ENCODE peak calls at places on chromosomes 7 and 10, in ten cellular contexts. F, H, D, S, L, Z, E, P, V and M are unnamed samples.

GRCh38 chr10:72229261-72230251 is 13.5 kb upstream of the ASCC1 start:
- DNase-seq in P (no peak), D (no peak), F (no peak), V (no peak), S (no peak), L (no peak), Z (no peak), H (no peak), E (no peak), M (no peak)

GRCh38 chr7:57646219-57646900 is 196.4 kb downstream of the ZNF716 start:
- DNase-seq in Z (no peak), V (no peak), H (no peak), L (no peak), E (no peak), S (no peak), D (no peak), F (no peak), P (no peak), M (no peak)

GRCh38 chr7:43568529-43568928 is 14.4 kb upstream of the STK17A start:
- DNase-seq in D (no peak), H (peak; percentile 93), F (peak; percentile 27), L (no peak), Z (no peak), V (no peak), E (no peak), P (no peak), S (no peak), M (no peak)

GRCh38 chr7:148982596-148983219 is 45.6 kb downstream of the PDIA4 start:
- DNase-seq in L (no peak), V (no peak), H (peak; percentile 18), S (no peak), Z (no peak), P (no peak), F (peak; percentile 21), D (peak; percentile 29), E (no peak), M (no peak)

GRCh38 chr10:490891-491571 is 198.4 kb downstream of the DIP2C start:
- DNase-seq in S (no peak), P (no peak), L (peak; percentile 62), V (peak; percentile 19), D (no peak), F (peak; percentile 49), Z (no peak), H (no peak), E (no peak), M (no peak)

GRCh38 chr10:124736491-124737136 is 7.6 kb downstream of the FAM53B start:
- DNase-seq in E (no peak), F (no peak), V (no peak), H (peak; percentile 5), S (no peak), D (peak; percentile 59), Z (no peak), P (peak; percentile 56), L (peak; percentile 86), M (no peak)

GRCh38 chr7:65264258-65264657 is 109.4 kb upstream of the ZNF92 start:
- DNase-seq in V (no peak), H (no peak), P (no peak), F (no peak), D (no peak), L (no peak), Z (no peak), S (no peak), E (no peak), M (no peak)

GRCh38 chr7:151398446-151399304 is 11.2 kb downstream of the WDR86 start:
- DNase-seq in Z (no peak), E (no peak), H (no peak), F (no peak), L (no peak), D (no peak), P (no peak), V (no peak), S (no peak), M (no peak)

GRCh38 chr7:6531492-6532279 is 19.6 kb downstream of the GRID2IP start:
- DNase-seq in L (no peak), Z (no peak), S (no peak), H (no peak), D (no peak), F (no peak), E (no peak), V (no peak), P (no peak), M (no peak)

DNA sequence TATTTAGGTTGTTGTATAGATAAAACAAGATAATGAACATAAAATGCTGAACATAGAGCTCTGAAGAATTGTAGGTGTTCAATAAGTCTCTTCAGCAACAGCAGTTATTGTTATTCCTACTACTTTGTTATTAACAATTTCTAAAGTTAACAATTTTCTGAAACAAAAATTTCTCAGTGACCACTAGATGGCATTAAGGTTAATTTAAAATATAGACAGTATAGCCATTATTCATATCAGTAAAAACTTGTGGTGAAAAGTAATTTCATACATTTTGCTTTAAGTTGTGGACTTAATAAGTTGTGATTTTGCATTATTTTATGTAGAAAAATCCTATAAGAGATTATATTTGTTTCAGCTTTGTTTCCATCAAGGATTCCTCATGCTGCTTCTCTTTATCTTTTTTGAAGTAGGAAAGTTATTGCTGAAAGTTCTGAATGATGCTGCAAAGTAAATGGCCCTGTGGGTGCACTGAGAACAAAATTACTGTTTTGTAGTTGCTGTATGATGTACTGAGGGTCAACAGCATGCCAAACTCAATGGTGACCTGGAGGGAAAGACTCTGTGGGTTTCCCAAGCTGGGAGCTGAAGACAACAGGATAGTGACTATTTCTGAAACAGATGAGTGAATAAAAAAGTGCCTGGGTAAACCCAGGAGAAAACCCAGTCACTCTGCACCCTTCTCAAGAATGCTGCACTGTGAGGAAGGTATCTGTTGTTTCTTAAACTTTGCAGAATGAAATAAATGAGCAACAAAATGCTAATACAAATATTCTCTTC is 253.6 kb downstream of the KIF20B start:
- DNase-seq in S (no peak), D (no peak), V (no peak), H (peak; percentile 45), F (no peak), E (no peak), P (no peak), L (no peak), Z (no peak), M (peak; percentile 31)
- TF ChIP-seq CTCF in S (no peak), D (no peak), V (peak; percentile 62), H (peak; percentile 60), F (peak; percentile 74), E (peak; percentile 0), P (peak; percentile 29), L (no peak), Z (no peak), M (peak; percentile 39)

GRCh38 chr7:41401833-41402232 is 301.1 kb downstream of the INHBA start:
- DNase-seq in V (no peak), F (no peak), S (no peak), Z (no peak), E (no peak), P (no peak), L (no peak), H (no peak), D (no peak), M (no peak)
- TF ChIP-seq CTCF in V (no peak), F (no peak), S (no peak), Z (no peak), E (no peak), P (no peak), L (no peak), H (no peak), D (no peak), M (no peak)

DNA sequence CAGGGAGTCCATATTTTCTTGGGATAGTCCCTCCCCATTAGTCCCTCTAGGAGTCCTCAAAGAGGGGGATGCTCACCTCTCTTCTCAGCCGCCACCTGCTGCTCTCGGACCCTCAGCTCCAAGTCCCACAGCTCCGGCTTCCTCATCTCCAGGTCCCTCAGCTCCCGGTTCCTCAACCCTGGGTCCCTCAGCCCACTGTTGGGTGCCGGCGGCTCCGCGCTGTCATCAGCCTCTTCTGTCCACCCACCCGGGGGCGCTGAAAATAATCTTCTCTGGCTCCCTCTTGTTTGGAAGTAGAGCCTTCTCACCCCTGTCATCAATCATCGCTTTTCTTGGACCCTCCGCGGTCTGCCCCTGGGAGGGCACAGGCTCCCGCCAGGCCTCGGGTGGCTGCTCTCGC is 13.3 kb upstream of the CNNM1 start:
- DNase-seq in V (no peak), E (no peak), S (no peak), P (no peak), L (no peak), H (no peak), F (no peak), D (no peak), Z (no peak), M (no peak)
- TF ChIP-seq CTCF in V (no peak), E (no peak), S (no peak), P (no peak), L (no peak), H (no peak), F (no peak), D (no peak), Z (no peak), M (no peak)

GRCh38 chr10:84329986-84330651 is 1.7 kb downstream of the CCSER2 start:
- DNase-seq in H (no peak), Z (no peak), D (no peak), P (no peak), E (no peak), F (no peak), V (no peak), S (no peak), L (no peak), M (peak; percentile 46)

GRCh38 chr10:84333864-84334451 is 5.6 kb downstream of the CCSER2 start:
- DNase-seq in F (peak; percentile 7), E (no peak), Z (peak; percentile 59), L (no peak), V (no peak), P (no peak), D (no peak), H (no peak), S (no peak), M (peak; percentile 32)

GRCh38 chr10:84331091-84331490 is 2.7 kb downstream of the CCSER2 start:
- DNase-seq in D (no peak), P (no peak), L (no peak), Z (no peak), E (no peak), H (no peak), S (no peak), V (no peak), F (no peak), M (no peak)

GRCh38 chr10:84329094-84329611 is 764 bp downstream of the CCSER2 start:
- DNase-seq in H (peak; percentile 35), E (no peak), P (no peak), S (no peak), L (no peak), Z (peak; percentile 53), V (peak; percentile 24), F (peak; percentile 36), D (peak; percentile 57), M (peak; percentile 33)

DNA sequence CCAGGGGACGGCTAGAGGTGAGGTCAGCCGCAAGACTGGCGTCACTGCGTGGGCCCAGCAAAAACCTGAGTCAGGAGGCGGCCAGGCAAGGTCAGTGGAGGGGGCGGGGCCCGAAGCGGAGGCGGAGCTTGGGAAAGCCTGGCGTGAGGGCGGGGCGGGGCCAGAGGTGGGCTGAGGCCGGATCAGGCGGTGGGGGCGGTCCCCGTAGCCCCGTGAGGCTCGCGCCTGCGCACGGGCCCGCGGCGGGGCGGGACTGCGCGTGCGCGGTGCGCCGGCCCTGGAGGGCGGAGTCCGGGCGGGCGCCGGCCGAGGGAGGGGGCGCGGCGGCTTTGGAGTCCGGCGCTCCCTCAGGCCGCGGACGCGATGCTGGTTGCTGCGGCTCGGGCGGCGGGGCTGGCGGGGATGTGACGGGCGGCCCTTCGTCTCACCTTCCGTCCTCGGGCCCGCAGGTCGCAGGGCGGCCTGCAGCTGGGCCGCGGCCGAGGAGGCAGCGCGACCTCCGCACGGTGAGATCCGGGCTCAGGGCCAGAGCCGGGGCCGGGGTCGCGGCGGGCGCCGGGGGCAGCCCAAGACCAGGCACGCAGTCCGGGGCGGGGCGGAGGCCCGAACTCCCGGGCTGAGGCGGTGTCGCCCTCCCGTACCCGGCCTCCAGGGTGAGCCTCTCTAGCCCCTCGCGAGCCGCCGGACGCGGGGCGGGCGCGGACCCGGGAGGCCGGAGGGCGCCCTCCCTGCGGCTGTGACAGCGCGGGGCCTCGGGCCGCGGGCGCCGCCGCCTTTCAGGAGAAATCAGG is at the start of gene CCSER2:
- DNase-seq in L (peak; percentile 98), H (peak; percentile 85), D (peak; percentile 96), S (peak; percentile 97), Z (peak; percentile 87), E (peak; percentile 72), P (peak; percentile 92), F (peak; percentile 92), V (peak; percentile 99), M (peak; percentile 99)
- TF ChIP-seq CTCF in L (no peak), H (no peak), D (peak; percentile 9), S (no peak), Z (no peak), E (peak; percentile 2), P (no peak), F (peak; percentile 47), V (no peak), M (no peak)